ENCODE peak calls at places on chromosomes 1 and 21, in eight cellular contexts. Z is H1, S is mammary epithelial cell, H is heart left ventricle, G is breast epithelium, L is IMR-90, Q is OCI-LY7, N is HCT116. U is an unnamed sample.
A peak's percentile ranks its signal among the peaks of the same experiment; 100 is the strongest.

GRCh38 chr1:92857817-92858216 is 26.0 kb downstream of the RPL5 start:
- DNase-seq in Q (no peak), H (no peak), L (no peak), S (no peak), G (no peak), Z (no peak), N (no peak), U (no peak)

GRCh38 chr1:88700383-88701013 is 16.4 kb downstream of the PKN2 start:
- DNase-seq in G (no peak), N (no peak), L (no peak), Z (no peak), H (no peak), Q (no peak), S (no peak), U (no peak)

GRCh38 chr21:33578959-33579542 is 9.4 kb downstream of the DONSON start:
- DNase-seq in L (peak; percentile 58), Q (no peak), H (no peak), Z (no peak), N (no peak), G (no peak), S (peak; percentile 50), U (no peak)

GRCh38 chr1:163162281-163162937 is 40.3 kb downstream of the RGS5 start:
- DNase-seq in S (no peak), L (peak; percentile 70), N (no peak), H (no peak), G (no peak), Q (no peak), Z (no peak), U (no peak)

GRCh38 chr1:27418326-27418761 is 25.9 kb downstream of the GPR3 start:
- DNase-seq in S (peak; percentile 92), H (peak; percentile 69), G (peak; percentile 67), N (no peak), Q (no peak), L (peak; percentile 96), Z (no peak), U (no peak)

GRCh38 chr1:109787211-109787844 is 23.6 kb upstream of the EPS8L3 start:
- DNase-seq in Q (no peak), G (no peak), L (peak; percentile 50), Z (no peak), S (peak; percentile 78), H (no peak), N (peak; percentile 42), U (peak; percentile 46)

GRCh38 chr1:228500143-228500736 is 13.1 kb downstream of the RNF187 start:
- DNase-seq in S (no peak), G (no peak), Q (peak; percentile 65), H (no peak), Z (peak; percentile 23), L (no peak), N (no peak), U (peak; percentile 15)

GRCh38 chr1:6459850-6460265 is 6.1 kb downstream of the TNFRSF25 start:
- DNase-seq in H (no peak), Q (no peak), L (no peak), G (no peak), N (no peak), S (no peak), Z (no peak), U (no peak)

GRCh38 chr1:185499986-185500626 is 183.1 kb upstream of the IVNS1ABP start:
- DNase-seq in S (peak; percentile 90), G (no peak), L (peak; percentile 96), Z (no peak), N (no peak), H (no peak), Q (no peak), U (no peak)

GRCh38 chr1:172814428-172814827 is 155.5 kb downstream of the FASLG start:
- DNase-seq in G (no peak), Z (no peak), N (no peak), H (no peak), Q (no peak), S (no peak), L (no peak), U (no peak)

GRCh38 chr1:230708631-230709580 is 5.0 kb downstream of the AGT start:
- DNase-seq in S (no peak), L (no peak), Q (no peak), Z (no peak), N (no peak), G (no peak), H (no peak), U (no peak)

GRCh38 chr1:41221995-41222991 is 19.8 kb downstream of the SCMH1 start:
- DNase-seq in S (peak; percentile 38), L (no peak), Q (no peak), N (no peak), Z (no peak), G (no peak), H (no peak), U (no peak)

GRCh38 chr1:147821883-147822282 is 61.5 kb upstream of the GJA5 start:
- DNase-seq in H (peak; percentile 49), N (no peak), S (no peak), Q (no peak), Z (no peak), G (no peak), L (no peak), U (no peak)

GRCh38 chr1:230127105-230128054 is 60.3 kb downstream of the GALNT2 start:
- DNase-seq in N (no peak), H (no peak), G (no peak), Z (no peak), L (no peak), S (no peak), Q (no peak), U (peak; percentile 79)

GRCh38 chr1:11286735-11287410 is 13.9 kb downstream of the UBIAD1 start:
- DNase-seq in L (peak; percentile 56), S (no peak), Z (peak; percentile 53), Q (no peak), N (no peak), G (no peak), H (no peak), U (no peak)

GRCh38 chr1:193427524-193427923 is 241.1 kb upstream of the B3GALT2 start:
- DNase-seq in Z (no peak), H (no peak), G (no peak), Q (no peak), N (no peak), S (no peak), L (no peak), U (no peak)

GRCh38 chr1:62689524-62689923 is 1.3 kb upstream of the DOCK7 start:
- DNase-seq in L (peak; percentile 91), N (peak; percentile 51), S (peak; percentile 70), H (no peak), Q (no peak), Z (no peak), G (no peak), U (no peak)

GRCh38 chr21:42389449-42389835 is 6.4 kb downstream of the TMPRSS3 start:
- DNase-seq in H (no peak), L (no peak), S (peak; percentile 19), Z (no peak), Q (no peak), N (no peak), G (peak; percentile 64), U (peak; percentile 44)

GRCh38 chr1:204563780-204564179 is 47.6 kb downstream of the MDM4 start:
- DNase-seq in S (no peak), L (no peak), G (no peak), Z (no peak), N (no peak), H (no peak), Q (no peak), U (no peak)

GRCh38 chr1:201214461-201214860 is 23.8 kb downstream of the IGFN1 start:
- DNase-seq in S (no peak), Z (no peak), H (peak; percentile 3), G (no peak), Q (no peak), L (no peak), N (no peak), U (peak; percentile 21)

DNA sequence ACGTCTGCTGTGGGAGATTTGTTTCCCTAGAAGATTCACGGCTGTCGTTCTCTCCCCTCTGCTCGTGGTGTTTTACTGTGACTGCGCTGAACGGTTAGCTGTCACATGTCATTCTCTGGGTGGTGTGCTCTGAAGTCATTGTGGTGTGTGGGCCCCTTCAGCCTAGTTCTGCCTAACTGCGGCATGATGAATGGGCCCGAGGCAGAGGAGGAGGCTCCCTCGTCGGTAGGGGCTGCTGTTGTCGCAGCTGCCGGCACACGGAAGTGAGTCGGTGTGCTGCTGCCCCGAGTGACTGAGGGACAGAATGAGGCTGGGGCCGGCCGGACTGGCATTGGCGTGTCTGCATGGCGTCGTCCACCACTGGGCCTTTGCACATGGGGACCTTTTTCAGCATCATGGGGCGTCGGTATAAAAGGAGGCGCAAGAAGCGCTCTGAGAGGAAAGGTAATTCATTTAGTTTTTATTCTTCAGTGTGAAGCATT is 77.9 kb downstream of the ADARB1 start:
- DNase-seq in Z (peak; percentile 58), Q (peak; percentile 77), N (no peak), S (no peak), L (no peak), G (no peak), H (peak; percentile 39), U (peak; percentile 92)
- TF ChIP-seq CTCF in Z (peak; percentile 66), Q (peak; percentile 75), N (no peak), S (no peak), L (peak; percentile 6), G (no peak), H (no peak), U (peak; percentile 18)

GRCh38 chr21:45326834-45327457 is 39.3 kb upstream of the POFUT2 start:
- DNase-seq in H (no peak), L (no peak), Q (no peak), Z (no peak), S (no peak), G (no peak), N (no peak), U (peak; percentile 61)
- H3K4me1 ChIP-seq in H (peaks cover 8% of the 10 kb centered on the region), L (peaks cover 48% of the 10 kb centered on the region), Q (no peaks in the 10 kb centered on the region), Z (peaks cover 20% of the 10 kb centered on the region), S (peaks cover 20% of the 10 kb centered on the region), G (no peaks in the 10 kb centered on the region), N (peaks cover 50% of the 10 kb centered on the region), U (peaks cover 10% of the 10 kb centered on the region)

DNA sequence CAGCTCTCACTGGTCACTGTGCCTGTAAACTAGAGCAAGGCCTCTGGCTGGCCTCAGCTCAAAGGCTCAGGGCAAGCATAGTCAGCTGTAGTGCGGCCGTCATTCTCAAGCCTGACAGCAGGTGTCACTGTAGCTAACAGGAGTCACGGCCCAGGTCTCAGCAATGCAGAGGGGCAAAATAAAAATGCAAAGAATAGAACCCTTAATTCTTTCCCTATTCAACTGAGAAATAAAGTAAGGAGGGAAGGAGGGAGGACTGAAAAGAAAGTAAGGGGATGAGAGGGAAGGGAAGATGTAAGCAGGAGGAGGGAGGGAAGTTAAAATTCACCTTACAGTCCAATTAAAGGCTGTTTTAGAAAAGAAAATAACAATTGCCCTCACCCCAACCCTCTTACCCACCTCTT is 106.1 kb downstream of the KIAA0319L start:
- DNase-seq in L (peak; percentile 81), H (peak; percentile 83), G (peak; percentile 73), S (peak; percentile 59), Z (peak; percentile 89), N (peak; percentile 29), Q (peak; percentile 72), U (peak; percentile 91)
- TF ChIP-seq CTCF in L (peak; percentile 87), H (peak; percentile 83), G (peak; percentile 64), S (peak; percentile 91), Z (peak; percentile 89), N (peak; percentile 86), Q (peak; percentile 91), U (peak; percentile 92)

DNA sequence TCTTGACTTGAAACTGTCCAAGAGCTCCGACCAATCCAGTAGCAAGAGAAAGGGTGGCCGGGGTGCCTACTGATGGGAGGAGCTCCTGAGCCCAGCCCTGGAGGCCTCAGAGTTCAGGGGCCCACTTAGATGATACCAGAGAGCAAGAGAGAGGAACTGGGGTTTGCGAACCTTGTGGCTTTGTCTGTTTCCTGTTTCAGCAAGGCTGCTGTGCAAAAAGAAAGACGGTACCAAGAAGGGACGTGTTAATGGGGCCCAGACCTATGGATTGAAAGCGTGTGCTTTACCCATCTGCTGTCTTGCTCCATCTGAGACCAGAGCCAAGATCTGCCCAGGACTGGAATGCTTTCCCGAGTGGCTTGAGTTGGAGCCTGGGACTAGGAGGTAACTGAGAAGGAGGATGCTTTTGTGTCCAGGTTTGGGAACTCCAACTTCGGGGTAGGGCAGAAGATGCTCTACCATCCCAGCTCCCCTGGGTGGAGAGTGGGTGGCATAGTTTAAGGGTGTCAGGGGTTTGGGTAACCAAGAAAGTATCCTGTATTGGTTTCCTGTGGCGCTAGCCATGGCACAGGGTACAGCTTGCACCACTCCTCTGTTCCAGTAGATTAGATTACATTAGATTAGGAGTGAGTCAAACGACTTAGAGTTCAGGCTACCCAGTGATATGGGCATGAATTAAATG is at the start of gene TRAF3IP3:
- DNase-seq in L (no peak), Q (peak; percentile 86), Z (no peak), S (peak; percentile 8), N (no peak), H (peak; percentile 40), G (no peak), U (peak; percentile 92)
- H3K4me1 ChIP-seq in L (no peaks in the 10 kb centered on the region), Q (peaks cover 37% of the 10 kb centered on the region), Z (no peaks in the 10 kb centered on the region), S (no peaks in the 10 kb centered on the region), N (no peaks in the 10 kb centered on the region), H (peaks cover 65% of the 10 kb centered on the region), G (no peaks in the 10 kb centered on the region), U (peaks cover 72% of the 10 kb centered on the region)

U was measured in spleen.